ENCODE peak calls at places on chromosomes 7 and 10, in six cellular contexts. R is dermis blood vessel endothelial cell, S is body of pancreas, C is HT1080, X is T-helper 1 cell, Q is SK-MEL-5. B is an unnamed sample.

GRCh38 chr10:8365935-8366911 is 311.7 kb downstream of the GATA3 start:
- DNase-seq in R (no peak), S (no peak), C (peak; percentile 97), X (peak; percentile 27), Q (no peak), B (no peak)

GRCh38 chr10:91051834-91052233 is 130.9 kb upstream of the ANKRD1 start:
- DNase-seq in R (no peak), S (peak; percentile 13), C (no peak), X (no peak), Q (no peak), B (no peak)

GRCh38 chr7:137825489-137825888 is 21.3 kb downstream of the DGKI start:
- DNase-seq in R (no peak), S (no peak), C (no peak), X (no peak), Q (no peak), B (no peak)

GRCh38 chr7:78039791-78040776 is 241.5 kb downstream of the PHTF2 start:
- DNase-seq in R (peak; percentile 57), S (peak; percentile 28), C (peak; percentile 32), X (peak; percentile 6), Q (peak; percentile 50), B (peak; percentile 48)

GRCh38 chr7:83005410-83005809 is 157.3 kb downstream of the PCLO start:
- DNase-seq in R (peak; percentile 21), S (no peak), C (no peak), X (no peak), Q (peak; percentile 68), B (peak; percentile 45)

GRCh38 chr7:97971120-97971989 is 18.6 kb downstream of the OCM2 start:
- DNase-seq in R (peak; percentile 53), S (peak; percentile 19), C (peak; percentile 31), X (no peak), Q (peak; percentile 39), B (peak; percentile 43)

GRCh38 chr7:35781200-35781701 is 19.6 kb upstream of the SEPTIN7 start:
- DNase-seq in R (no peak), S (no peak), C (no peak), X (no peak), Q (peak; percentile 97), B (no peak)

GRCh38 chr7:151599401-151600227 is 79.9 kb upstream of the RHEB start:
- DNase-seq in R (peak; percentile 90), S (no peak), C (peak; percentile 95), X (no peak), Q (no peak), B (no peak)

GRCh38 chr10:45373003-45373782 is 823 bp upstream of the ALOX5 start:
- DNase-seq in R (no peak), S (peak; percentile 23), C (no peak), X (no peak), Q (no peak), B (no peak)

GRCh38 chr10:100742936-100743335 is 2.4 kb upstream of the PAX2 start:
- DNase-seq in R (no peak), S (no peak), C (no peak), X (no peak), Q (no peak), B (no peak)

GRCh38 chr7:131139462-131139861 is 188.2 kb upstream of the MKLN1 start:
- DNase-seq in R (no peak), S (no peak), C (no peak), X (no peak), Q (no peak), B (no peak)

GRCh38 chr7:80361948-80362347 is 149.9 kb downstream of the GNAT3 start:
- DNase-seq in R (peak; percentile 4), S (no peak), C (no peak), X (no peak), Q (no peak), B (no peak)

GRCh38 chr7:157570531-157571200 is 233.9 kb downstream of the DNAJB6 start:
- DNase-seq in R (no peak), S (no peak), C (peak; percentile 59), X (no peak), Q (no peak), B (no peak)

GRCh38 chr10:100890696-100891271 is 22.0 kb upstream of the SLF2 start:
- DNase-seq in R (peak; percentile 92), S (no peak), C (peak; percentile 96), X (no peak), Q (peak; percentile 17), B (peak; percentile 97)

GRCh38 chr7:18508441-18509427 is 13.2 kb downstream of the HDAC9 start:
- DNase-seq in R (peak; percentile 97), S (no peak), C (peak; percentile 96), X (no peak), Q (peak; percentile 98), B (peak; percentile 88)

GRCh38 chr10:83896219-83896618 is 243.1 kb upstream of the GHITM start:
- DNase-seq in R (no peak), S (no peak), C (no peak), X (no peak), Q (no peak), B (no peak)

GRCh38 chr10:122526892-122527291 is 33.7 kb upstream of the DMBT1 start:
- DNase-seq in R (no peak), S (no peak), C (no peak), X (no peak), Q (no peak), B (no peak)

GRCh38 chr10:74432841-74433594 is 282.0 kb downstream of the ADK start:
- DNase-seq in R (no peak), S (no peak), C (peak; percentile 22), X (no peak), Q (no peak), B (peak; percentile 83)

GRCh38 chr7:6121141-6121540 is 90.0 kb downstream of the ANKRD61 start:
- DNase-seq in R (peak; percentile 9), S (no peak), C (peak; percentile 57), X (no peak), Q (no peak), B (no peak)

GRCh38 chr7:24715661-24716479 is 41.4 kb downstream of the GSDME start:
- DNase-seq in R (peak; percentile 72), S (no peak), C (no peak), X (no peak), Q (peak; percentile 66), B (peak; percentile 64)

GRCh38 chr10:22319559-22320558 is 1.0 kb upstream of the BMI1 start:
- DNase-seq in R (no peak), S (no peak), C (no peak), X (no peak), Q (no peak), B (no peak)

GRCh38 chr10:114402871-114403544 is 1.3 kb downstream of the AFAP1L2 start:
- DNase-seq in R (no peak), S (no peak), C (no peak), X (no peak), Q (no peak), B (no peak)

GRCh38 chr10:37784678-37785077 is 72.7 kb downstream of the ZNF248 start:
- DNase-seq in R (no peak), S (no peak), C (no peak), X (no peak), Q (no peak), B (no peak)

B was measured in A673.